ENCODE peak calls at places on chromosome 19, in seven cellular contexts. L, W, K, M, N, F and S are unnamed samples.

GRCh38 chr19:6012416-6013170 is 34.7 kb upstream of the RANBP3 start:
- DNase-seq in L (no peak), W (no peak), K (no peak), M (no peak), N (no peak), F (no peak), S (no peak)

GRCh38 chr19:51799998-51800848 is 5.3 kb downstream of the FPR3 start:
- DNase-seq in L (no peak), W (peak), K (peak), M (no peak), N (peak), F (no peak), S (no peak)

GRCh38 chr19:49085020-49085867 is at the start of gene SNRNP70:
- DNase-seq in L (peak), W (peak), K (peak), M (peak), N (peak), F (peak), S (peak)

GRCh38 chr19:18058208-18059009 is 28.3 kb downstream of the IL12RB1 start:
- DNase-seq in L (peak), W (peak), K (peak), M (peak), N (peak), F (peak), S (peak)

GRCh38 chr19:23437901-23438300 is 42.6 kb upstream of the ZNF91 start:
- DNase-seq in L (no peak), W (no peak), K (no peak), M (no peak), N (no peak), F (no peak), S (no peak)

GRCh38 chr19:52397310-52398090 is at the start of gene ZNF528:
- DNase-seq in L (peak), W (peak), K (peak), M (peak), N (peak), F (peak), S (peak)

GRCh38 chr19:44890366-44891015 is 563 bp upstream of the TOMM40 start:
- DNase-seq in L (no peak), W (peak), K (no peak), M (peak), N (no peak), F (no peak), S (peak)

GRCh38 chr19:21439372-21439771 is 42.4 kb downstream of the ZNF493 start:
- DNase-seq in L (no peak), W (no peak), K (peak), M (no peak), N (peak), F (peak), S (no peak)

GRCh38 chr19:5035105-5035761 is 66.3 kb downstream of the KDM4B start:
- DNase-seq in L (no peak), W (no peak), K (peak), M (no peak), N (peak), F (no peak), S (no peak)

GRCh38 chr19:42179501-42179817 is 38.0 kb downstream of the DEDD2 start:
- DNase-seq in L (no peak), W (no peak), K (no peak), M (no peak), N (no peak), F (no peak), S (no peak)

GRCh38 chr19:16087940-16088339 is 11.6 kb downstream of the TPM4 start:
- DNase-seq in L (no peak), W (no peak), K (no peak), M (no peak), N (no peak), F (no peak), S (no peak)
- TF ChIP-seq POLR2A in L (no peak), W (no peak), K (no peak), M (no peak), N (no peak), F (no peak), S (no peak)

GRCh38 chr19:46717716-46718143 is 816 bp upstream of the PRKD2 start:
- DNase-seq in L (no peak), W (no peak), K (no peak), M (no peak), N (no peak), F (no peak), S (no peak)
- TF ChIP-seq POLR2A in L (no peak), W (no peak), K (no peak), M (no peak), N (no peak), F (no peak), S (no peak)

GRCh38 chr19:13734751-13735150 is 29.6 kb upstream of the MRI1 start:
- DNase-seq in L (no peak), W (no peak), K (no peak), M (no peak), N (no peak), F (no peak), S (no peak)
- TF ChIP-seq POLR2A in L (no peak), W (no peak), K (no peak), M (no peak), N (no peak), F (no peak), S (no peak)

GRCh38 chr19:38975214-38975860 is at the start of gene FBXO17:
- DNase-seq in L (peak), W (peak), K (peak), M (peak), N (peak), F (peak), S (peak)
- TF ChIP-seq POLR2A in L (no peak), W (no peak), K (no peak), M (no peak), N (no peak), F (no peak), S (peak)

GRCh38 chr19:37221136-37221535 is 3.1 kb downstream of the ZNF383 start:
- DNase-seq in L (no peak), W (no peak), K (no peak), M (no peak), N (no peak), F (no peak), S (no peak)

GRCh38 chr19:37217855-37218591 is at the start of gene ZNF383:
- DNase-seq in L (peak), W (peak), K (peak), M (peak), N (peak), F (peak), S (peak)

GRCh38 chr19:37220383-37220782 is 2.4 kb downstream of the ZNF383 start:
- DNase-seq in L (no peak), W (no peak), K (no peak), M (no peak), N (no peak), F (no peak), S (no peak)

GRCh38 chr19:37218592-37218935 is 550 bp downstream of the ZNF383 start:
- DNase-seq in L (no peak), W (peak), K (peak), M (no peak), N (no peak), F (no peak), S (no peak)

DNA sequence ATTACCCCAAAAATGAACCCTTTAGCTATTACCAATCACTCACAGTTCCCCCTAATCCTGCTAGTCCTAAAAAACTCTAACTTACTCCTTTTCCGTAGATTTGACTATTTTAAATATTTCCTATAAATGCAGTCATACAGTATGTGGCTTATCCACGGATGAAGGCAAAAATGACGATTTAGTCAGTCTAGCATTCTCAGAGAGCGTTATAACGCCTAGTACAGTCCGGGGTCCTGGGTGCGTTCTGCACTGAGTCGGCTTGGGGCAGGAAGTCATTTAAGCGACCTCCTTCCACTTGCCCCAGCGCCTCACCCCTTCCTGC is 520 bp upstream of the ZNF383 start:
- DNase-seq in L (no peak), W (no peak), K (no peak), M (no peak), N (no peak), F (no peak), S (peak)
- TF ChIP-seq POLR2A in L (no peak), W (no peak), K (no peak), M (no peak), N (no peak), F (no peak), S (no peak)

GRCh38 chr19:54448774-54449700 is at the start of gene LENG8:
- DNase-seq in L (peak), W (peak), K (peak), M (peak), N (peak), F (peak), S (peak)
- TF ChIP-seq POLR2A in L (peak), W (peak), K (peak), M (peak), N (peak), F (peak), S (peak)

GRCh38 chr19:16098821-16099220 is 12.9 kb upstream of the RAB8A start:
- DNase-seq in L (no peak), W (no peak), K (no peak), M (no peak), N (no peak), F (no peak), S (no peak)

GRCh38 chr19:16098416-16098768 is 13.3 kb upstream of the RAB8A start:
- DNase-seq in L (no peak), W (no peak), K (no peak), M (no peak), N (no peak), F (no peak), S (no peak)

GRCh38 chr19:16095071-16095571 is 16.6 kb upstream of the RAB8A start:
- DNase-seq in L (no peak), W (no peak), K (no peak), M (no peak), N (no peak), F (no peak), S (no peak)

GRCh38 chr19:16094360-16095070 is 17.2 kb upstream of the RAB8A start:
- DNase-seq in L (no peak), W (no peak), K (no peak), M (no peak), N (no peak), F (no peak), S (no peak)

DNA sequence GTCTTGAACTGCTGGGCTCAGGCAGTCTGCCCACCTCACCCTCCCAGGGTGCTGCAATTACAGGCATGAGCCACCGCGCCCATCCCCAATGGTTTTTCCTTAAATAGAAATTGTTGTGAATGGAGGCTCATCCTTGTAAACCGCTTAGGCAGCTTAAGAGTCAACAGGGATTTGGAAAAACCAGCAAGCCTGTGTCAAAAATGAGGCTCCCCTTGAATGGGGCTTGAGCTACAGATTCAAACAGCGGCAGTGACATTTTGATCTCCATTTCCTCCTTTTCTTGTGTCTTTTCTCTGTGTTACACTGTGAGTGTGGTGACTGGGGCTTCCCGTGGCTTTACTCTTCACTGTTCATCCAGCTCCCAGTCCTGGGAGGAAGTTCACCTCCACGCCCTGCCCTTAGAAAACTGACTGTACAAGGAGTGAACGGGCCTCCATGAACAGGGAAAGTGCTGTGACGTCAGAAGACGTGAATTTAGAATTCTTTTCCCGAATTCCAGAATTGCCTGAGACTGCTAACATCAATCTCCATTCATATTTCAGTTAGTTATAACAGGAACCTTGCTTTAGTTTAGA is 15.3 kb upstream of the RAB8A start:
- DNase-seq in L (no peak), W (no peak), K (no peak), M (no peak), N (no peak), F (no peak), S (no peak)
- TF ChIP-seq POLR2A in L (no peak), W (no peak), K (no peak), M (no peak), N (no peak), F (no peak), S (no peak)

GRCh38 chr19:36423925-36424324 is 5.5 kb upstream of the ZFP82 start:
- DNase-seq in L (no peak), W (no peak), K (no peak), M (no peak), N (no peak), F (no peak), S (no peak)

GRCh38 chr19:36421749-36422481 is 3.5 kb upstream of the ZFP82 start:
- DNase-seq in L (no peak), W (no peak), K (no peak), M (no peak), N (no peak), F (no peak), S (no peak)

GRCh38 chr19:36417752-36418286 is 625 bp downstream of the ZFP82 start:
- DNase-seq in L (no peak), W (no peak), K (peak), M (no peak), N (no peak), F (no peak), S (no peak)

GRCh38 chr19:36420961-36421748 is 2.7 kb upstream of the ZFP82 start:
- DNase-seq in L (no peak), W (peak), K (peak), M (no peak), N (no peak), F (no peak), S (no peak)

DNA sequence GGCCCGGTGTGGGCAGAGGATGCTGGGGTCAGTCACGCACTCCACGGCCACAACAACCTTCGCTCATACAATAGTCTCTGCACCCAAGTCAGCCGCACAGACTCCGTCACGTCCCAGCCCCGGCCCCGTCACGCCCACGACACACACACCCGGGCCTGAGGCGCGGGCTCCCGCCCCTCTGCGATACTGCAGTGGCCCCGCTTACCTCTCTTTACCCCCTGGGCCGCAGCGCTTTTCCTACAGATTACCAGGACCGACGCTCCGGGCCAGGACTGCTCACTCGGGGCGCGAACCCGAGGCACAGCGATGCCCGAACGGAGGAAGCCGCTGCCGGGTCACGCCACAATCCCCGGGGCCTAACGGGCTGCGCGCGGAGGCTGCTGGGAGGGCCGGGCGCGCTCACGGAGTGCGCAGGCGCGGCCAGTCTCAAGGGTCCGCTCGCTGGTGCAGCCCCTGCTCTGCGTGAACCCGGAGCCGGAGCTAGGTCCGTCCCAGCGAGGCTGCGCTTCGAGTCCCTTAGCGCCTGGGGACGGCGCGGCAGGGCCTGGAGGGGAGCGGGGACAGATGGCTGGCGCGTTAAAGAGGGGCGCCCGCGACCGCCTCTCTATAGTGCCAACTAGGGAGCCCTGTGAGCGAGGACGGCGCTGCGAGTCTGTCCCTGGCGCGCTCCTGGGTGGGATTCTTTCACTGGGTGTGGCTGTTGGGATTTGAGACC is at the start of gene ZFP82:
- DNase-seq in L (peak), W (peak), K (peak), M (peak), N (peak), F (peak), S (peak)
- TF ChIP-seq POLR2A in L (no peak), W (no peak), K (peak), M (no peak), N (no peak), F (no peak), S (peak)

DNA sequence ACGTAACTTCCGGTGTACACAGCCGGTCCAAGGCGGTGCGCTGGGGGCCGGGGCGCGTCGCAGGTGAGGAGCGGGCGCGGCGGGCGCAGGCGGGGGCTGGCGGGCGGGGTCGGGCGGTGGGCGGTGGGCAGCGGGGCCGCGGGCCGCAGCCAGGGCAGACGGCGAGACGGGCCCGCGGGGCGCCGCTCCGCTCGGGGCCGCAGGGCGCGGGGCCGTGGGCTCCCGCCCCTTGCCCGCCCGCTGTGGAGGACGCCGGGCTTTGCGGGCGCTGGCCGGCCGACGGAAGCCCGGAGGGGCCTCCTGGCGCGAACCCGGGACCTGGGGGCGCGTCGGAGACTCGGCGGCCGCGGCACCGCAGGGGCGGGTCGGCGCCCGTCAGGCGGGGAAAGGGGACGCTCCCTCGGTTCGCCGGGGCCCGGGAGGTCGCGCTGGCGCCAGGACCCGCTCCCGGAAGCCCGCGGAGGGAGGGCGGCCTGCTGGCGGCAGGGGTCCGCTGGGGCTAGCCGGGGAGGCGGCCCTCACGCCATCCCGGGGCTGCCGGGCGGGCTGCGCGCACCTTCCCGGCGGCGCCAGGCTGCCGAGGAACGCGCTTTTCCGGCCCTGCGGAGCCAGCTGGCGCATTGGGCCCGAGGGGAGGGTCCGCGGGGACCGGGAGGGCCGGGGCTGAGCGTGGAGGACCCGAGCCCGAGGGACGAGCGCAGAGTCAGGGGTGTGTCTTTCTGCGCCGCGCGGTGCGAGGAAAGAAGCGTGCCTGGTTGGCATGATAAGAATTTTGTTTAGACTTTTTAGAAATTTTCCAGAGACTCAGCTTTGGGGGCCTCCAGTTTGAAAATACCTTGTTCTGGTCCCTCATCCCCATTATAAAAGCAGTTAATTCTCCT is at the start of gene GARRE1:
- DNase-seq in L (peak), W (peak), K (peak), M (no peak), N (peak), F (peak), S (peak)
- TF ChIP-seq POLR2A in L (no peak), W (no peak), K (no peak), M (no peak), N (no peak), F (no peak), S (no peak)